ENCODE peak calls at places on chromosomes 6 and 20, in five cellular contexts. Y is astrocyte, Q is SK-N-SH, T is neuronal stem cell, M is IMR-90. A is an unnamed sample.

GRCh38 chr20:13212750-13213149 is 8.3 kb upstream of the ISM1 start:
- DNase-seq in Y (no peak), Q (no peak), T (no peak), M (no peak), A (no peak)

GRCh38 chr6:135600086-135600702 is 102.7 kb upstream of the AHI1 start:
- DNase-seq in Y (no peak), Q (no peak), T (no peak), M (no peak), A (no peak)

GRCh38 chr6:157990321-157991066 is 8.8 kb downstream of the SYNJ2 start:
- DNase-seq in Y (no peak), Q (no peak), T (no peak), M (no peak), A (peak)

GRCh38 chr6:117232191-117232590 is 33.2 kb upstream of the VGLL2 start:
- DNase-seq in Y (peak), Q (no peak), T (no peak), M (no peak), A (no peak)

GRCh38 chr6:32847795-32848194 is 3.9 kb upstream of the PSMB8 start:
- DNase-seq in Y (no peak), Q (no peak), T (no peak), M (no peak), A (no peak)

GRCh38 chr6:129575378-129576118 is 134.4 kb downstream of the ARHGAP18 start:
- DNase-seq in Y (peak), Q (peak), T (peak), M (peak), A (no peak)

GRCh38 chr20:43925786-43926185 is 11.1 kb downstream of the TOX2 start:
- DNase-seq in Y (peak), Q (peak), T (no peak), M (peak), A (peak)

GRCh38 chr6:39934060-39934757 is at the start of gene MOCS1:
- DNase-seq in Y (peak), Q (peak), T (peak), M (peak), A (no peak)

GRCh38 chr6:131807644-131808459 is at the start of gene ENPP1:
- DNase-seq in Y (peak), Q (peak), T (peak), M (peak), A (no peak)

GRCh38 chr6:43770417-43771209 is 602 bp downstream of the VEGFA start:
- DNase-seq in Y (peak), Q (peak), T (peak), M (peak), A (no peak)

GRCh38 chr6:44234101-44235090 is 11.0 kb downstream of the SLC29A1 start:
- DNase-seq in Y (peak), Q (peak), T (no peak), M (peak), A (no peak)

GRCh38 chr20:59750209-59750840 is 146.0 kb downstream of the PHACTR3 start:
- DNase-seq in Y (no peak), Q (no peak), T (no peak), M (no peak), A (no peak)

GRCh38 chr20:59752704-59753460 is 148.5 kb downstream of the PHACTR3 start:
- DNase-seq in Y (no peak), Q (peak), T (no peak), M (no peak), A (no peak)

GRCh38 chr20:59753836-59754235 is 149.5 kb downstream of the PHACTR3 start:
- DNase-seq in Y (no peak), Q (no peak), T (no peak), M (no peak), A (no peak)

GRCh38 chr20:59751075-59751711 is 146.9 kb downstream of the PHACTR3 start:
- DNase-seq in Y (no peak), Q (peak), T (peak), M (peak), A (no peak)

DNA sequence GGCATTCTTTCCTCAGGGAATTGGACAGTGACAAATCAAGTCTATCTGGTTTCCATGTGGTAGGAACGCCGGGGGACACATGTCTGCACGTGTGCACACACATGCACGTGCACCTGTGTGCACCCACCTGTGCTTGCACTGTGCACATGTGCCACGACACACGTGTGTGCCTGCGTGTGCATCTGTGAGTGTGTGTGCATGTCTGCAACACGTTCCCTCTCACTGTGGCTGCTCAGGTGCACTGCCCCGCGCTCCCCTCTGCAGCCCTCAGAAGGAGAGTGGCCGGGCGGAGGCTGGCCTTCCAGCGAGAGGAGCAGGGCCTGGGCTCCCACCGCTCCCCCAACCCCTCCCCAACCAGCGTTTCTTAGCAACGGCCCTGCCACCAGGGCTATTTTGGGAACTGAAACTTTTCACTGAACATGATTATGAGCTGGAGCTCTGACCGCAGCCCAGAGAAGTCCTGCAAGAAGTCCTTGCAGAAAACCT is 147.8 kb downstream of the PHACTR3 start:
- DNase-seq in Y (no peak), Q (no peak), T (no peak), M (no peak), A (no peak)
- H3K4me3 ChIP-seq in Y (no peak), Q (no peak), T (peak), M (no peak), A (no peak)

GRCh38 chr6:11278207-11278559 is 45.7 kb upstream of the NEDD9 start:
- DNase-seq in Y (peak), Q (no peak), T (no peak), M (no peak), A (no peak)
- H3K27ac ChIP-seq in Y (peak), Q (peak), T (peak), M (peak), A (no peak)

DNA sequence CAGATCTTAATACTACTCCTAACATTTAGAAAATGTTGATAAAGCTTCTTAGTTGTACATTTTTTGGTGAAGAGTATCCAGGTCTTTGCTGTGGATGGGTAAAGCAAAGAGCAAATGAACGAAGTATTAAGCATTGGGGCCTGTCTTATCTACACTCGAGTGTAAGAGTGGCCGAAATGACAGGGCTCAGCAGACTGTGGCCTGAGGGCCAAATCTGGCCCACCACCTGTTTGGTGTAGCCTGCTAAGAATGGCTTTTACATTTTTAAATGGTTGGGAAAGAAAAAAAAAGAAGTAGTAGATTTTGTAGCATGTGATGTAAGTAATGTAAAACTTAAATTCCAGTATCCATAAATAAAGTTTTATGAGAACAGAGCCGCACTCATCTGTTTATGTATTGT is 19.4 kb upstream of the MAPK13 start:
- DNase-seq in Y (no peak), Q (peak), T (no peak), M (no peak), A (no peak)
- H3K9ac ChIP-seq in Y (no peak), Q (no peak), T (no peak), M (no peak), A (no peak)

GRCh38 chr6:151440498-151440897 is 11.4 kb downstream of the RMND1 start:
- DNase-seq in Y (no peak), Q (no peak), T (no peak), M (no peak), A (no peak)

GRCh38 chr6:151442359-151442758 is 9.6 kb downstream of the RMND1 start:
- DNase-seq in Y (no peak), Q (no peak), T (no peak), M (no peak), A (no peak)

GRCh38 chr6:151443449-151443848 is 8.5 kb downstream of the RMND1 start:
- DNase-seq in Y (no peak), Q (no peak), T (no peak), M (no peak), A (no peak)

GRCh38 chr6:151441390-151442166 is 10.3 kb downstream of the RMND1 start:
- DNase-seq in Y (no peak), Q (no peak), T (no peak), M (no peak), A (no peak)

GRCh38 chr6:151440930-151441329 is 11.0 kb downstream of the RMND1 start:
- DNase-seq in Y (peak), Q (no peak), T (no peak), M (peak), A (no peak)
- H3K4me3 ChIP-seq in Y (no peak), Q (no peak), T (no peak), M (no peak), A (no peak)

DNA sequence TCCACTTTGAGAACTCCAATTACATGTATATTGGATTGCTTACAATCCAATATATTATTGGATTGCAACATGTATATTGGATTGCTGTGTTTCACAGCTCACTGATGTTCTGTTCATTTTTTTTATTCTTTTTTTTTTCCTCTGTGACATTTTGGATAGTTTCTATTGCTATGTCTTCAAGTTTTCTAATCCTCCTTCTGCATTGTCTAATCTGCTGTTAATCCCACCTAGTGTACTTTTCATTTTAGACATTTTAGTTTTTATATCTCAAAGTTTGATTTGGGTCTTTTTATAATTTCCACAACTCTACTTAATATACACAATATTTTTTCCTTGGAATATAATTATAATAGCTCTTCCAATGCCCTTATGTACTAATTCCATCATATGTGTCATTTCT is 34.5 kb downstream of the CNBD2 start:
- DNase-seq in Y (no peak), Q (no peak), T (no peak), M (no peak), A (no peak)
- H3K27ac ChIP-seq in Y (no peak), Q (no peak), T (no peak), M (no peak), A (no peak)

DNA sequence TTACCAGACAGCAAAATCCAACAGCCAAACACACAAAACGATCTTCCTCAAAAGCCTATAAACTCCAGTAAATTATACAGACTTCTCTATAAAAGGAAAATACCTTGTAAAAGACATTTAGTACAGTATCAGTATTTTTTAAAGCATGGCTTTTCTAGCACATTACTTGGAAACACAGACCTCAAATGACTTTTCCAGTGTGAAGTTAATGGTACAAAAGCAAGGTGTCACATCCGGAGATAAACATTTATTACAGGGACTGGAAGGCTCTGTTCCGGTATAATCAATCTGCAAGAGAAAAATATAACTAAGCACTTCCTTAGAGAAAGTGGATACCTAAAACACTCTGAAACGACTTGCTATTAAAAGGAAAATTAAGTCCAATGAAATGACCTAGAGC is 17.1 kb downstream of the TMEM30A start:
- DNase-seq in Y (no peak), Q (no peak), T (no peak), M (no peak), A (no peak)
- H3K9ac ChIP-seq in Y (no peak), Q (no peak), T (no peak), M (peak), A (no peak)